ENCODE peak calls at places on chromosomes 7 and 10, in five cellular contexts. One of them, this sample, is unnamed.

GRCh38 chr7:115340828-115341227 is 418.9 kb downstream of the MDFIC start:
- DNase-seq in dorsolateral prefrontal cortex: no peak
- DNase-seq in endothelial cell: no peak
- DNase-seq in BJ: no peak
- DNase-seq in IMR-90: peak; percentile 94
- DNase-seq in this sample: no peak

GRCh38 chr7:66497346-66497745 is 131.3 kb upstream of the KCTD7 start:
- DNase-seq in endothelial cell: no peak
- DNase-seq in IMR-90: no peak
- DNase-seq in dorsolateral prefrontal cortex: no peak
- DNase-seq in BJ: no peak
- DNase-seq in this sample: no peak

GRCh38 chr10:22597142-22597541 is 117.2 kb downstream of the PIP4K2A start:
- DNase-seq in IMR-90: peak; percentile 26
- DNase-seq in dorsolateral prefrontal cortex: no peak
- DNase-seq in endothelial cell: no peak
- DNase-seq in BJ: no peak
- DNase-seq in this sample: no peak

GRCh38 chr7:76294344-76295024 is 8.0 kb upstream of the HSPB1 start:
- DNase-seq in BJ: peak; percentile 71
- DNase-seq in IMR-90: peak; percentile 93
- DNase-seq in endothelial cell: no peak
- DNase-seq in dorsolateral prefrontal cortex: peak; percentile 96
- DNase-seq in this sample: peak; percentile 86

GRCh38 chr10:121999301-121999700 is 10.3 kb downstream of the TACC2 start:
- DNase-seq in BJ: peak; percentile 4
- DNase-seq in IMR-90: no peak
- DNase-seq in dorsolateral prefrontal cortex: no peak
- DNase-seq in endothelial cell: no peak
- DNase-seq in this sample: no peak

GRCh38 chr7:28700084-28700483 is 258.0 kb downstream of the TRIL start:
- DNase-seq in dorsolateral prefrontal cortex: no peak
- DNase-seq in IMR-90: no peak
- DNase-seq in BJ: no peak
- DNase-seq in endothelial cell: no peak
- DNase-seq in this sample: no peak

GRCh38 chr7:79709574-79710409 is 256.3 kb upstream of the MAGI2 start:
- DNase-seq in BJ: no peak
- DNase-seq in IMR-90: peak; percentile 56
- DNase-seq in dorsolateral prefrontal cortex: no peak
- DNase-seq in endothelial cell: no peak
- DNase-seq in this sample: no peak

GRCh38 chr7:32892521-32893224 is 1.1 kb upstream of the KBTBD2 start:
- DNase-seq in IMR-90: peak; percentile 67
- DNase-seq in endothelial cell: peak; percentile 37
- DNase-seq in dorsolateral prefrontal cortex: peak; percentile 56
- DNase-seq in BJ: no peak
- DNase-seq in this sample: peak; percentile 37

GRCh38 chr7:24762771-24763170 is 5.5 kb upstream of the GSDME start:
- DNase-seq in dorsolateral prefrontal cortex: no peak
- DNase-seq in BJ: no peak
- DNase-seq in IMR-90: no peak
- DNase-seq in endothelial cell: no peak
- DNase-seq in this sample: no peak

GRCh38 chr7:45590679-45591057 is 16.5 kb downstream of the ADCY1 start:
- DNase-seq in endothelial cell: no peak
- DNase-seq in dorsolateral prefrontal cortex: no peak
- DNase-seq in BJ: no peak
- DNase-seq in IMR-90: no peak
- DNase-seq in this sample: no peak

GRCh38 chr10:95355241-95355779 is 64.5 kb upstream of the PDLIM1 start:
- DNase-seq in IMR-90: no peak
- DNase-seq in dorsolateral prefrontal cortex: no peak
- DNase-seq in BJ: no peak
- DNase-seq in endothelial cell: no peak
- DNase-seq in this sample: peak; percentile 78

GRCh38 chr10:122279725-122280141 is 8.6 kb downstream of the BTBD16 start:
- DNase-seq in dorsolateral prefrontal cortex: peak; percentile 72
- DNase-seq in IMR-90: peak; percentile 28
- DNase-seq in endothelial cell: peak; percentile 81
- DNase-seq in BJ: no peak
- DNase-seq in this sample: peak; percentile 5

GRCh38 chr10:79178614-79179403 is 110.0 kb downstream of the ZMIZ1 start:
- DNase-seq in dorsolateral prefrontal cortex: peak; percentile 65
- DNase-seq in BJ: no peak
- DNase-seq in IMR-90: peak; percentile 93
- DNase-seq in endothelial cell: peak; percentile 74
- DNase-seq in this sample: no peak

GRCh38 chr10:103921750-103922195 is 3.8 kb upstream of the STN1 start:
- DNase-seq in dorsolateral prefrontal cortex: no peak
- DNase-seq in IMR-90: peak; percentile 31
- DNase-seq in BJ: no peak
- DNase-seq in endothelial cell: no peak
- DNase-seq in this sample: no peak

GRCh38 chr7:151452141-151452571 is 12.2 kb upstream of the CRYGN start:
- DNase-seq in endothelial cell: no peak
- DNase-seq in IMR-90: no peak
- DNase-seq in dorsolateral prefrontal cortex: no peak
- DNase-seq in BJ: no peak
- DNase-seq in this sample: no peak